ENCODE peak calls at places on chromosomes 11 and 22, in five cellular contexts. One of them, this sample, is unnamed.

GRCh38 chr11:44766112-44766971 is 39.6 kb downstream of the TSPAN18 start:
- DNase-seq in HCT116: no peak
- DNase-seq in heart left ventricle: peak; percentile 77
- DNase-seq in breast epithelium: no peak
- DNase-seq in testis: peak; percentile 41
- DNase-seq in this sample: peak; percentile 12

GRCh38 chr11:538431-539051 is 1.2 kb downstream of the LRRC56 start:
- DNase-seq in HCT116: no peak
- DNase-seq in heart left ventricle: peak; percentile 6
- DNase-seq in breast epithelium: no peak
- DNase-seq in testis: no peak
- DNase-seq in this sample: no peak

GRCh38 chr11:13333456-13333957 is 55.9 kb downstream of the BMAL1 start:
- DNase-seq in HCT116: peak; percentile 77
- DNase-seq in heart left ventricle: no peak
- DNase-seq in breast epithelium: no peak
- DNase-seq in testis: no peak
- DNase-seq in this sample: peak; percentile 45

GRCh38 chr11:1204381-1205101 is 18.3 kb upstream of the MUC5B start:
- DNase-seq in HCT116: no peak
- DNase-seq in heart left ventricle: peak; percentile 5
- DNase-seq in breast epithelium: no peak
- DNase-seq in testis: no peak
- DNase-seq in this sample: no peak

GRCh38 chr22:47023871-47024270 is 261.4 kb downstream of the TBC1D22A start:
- DNase-seq in HCT116: no peak
- DNase-seq in heart left ventricle: no peak
- DNase-seq in breast epithelium: no peak
- DNase-seq in testis: no peak
- DNase-seq in this sample: no peak

GRCh38 chr11:117396970-117397369 is 69.3 kb downstream of the CEP164 start:
- DNase-seq in HCT116: no peak
- DNase-seq in heart left ventricle: no peak
- DNase-seq in breast epithelium: no peak
- DNase-seq in testis: no peak
- DNase-seq in this sample: no peak

GRCh38 chr22:39388261-39389011 is 11.1 kb upstream of the TAB1 start:
- DNase-seq in HCT116: peak; percentile 56
- DNase-seq in heart left ventricle: peak; percentile 83
- DNase-seq in breast epithelium: peak; percentile 75
- DNase-seq in testis: peak; percentile 91
- DNase-seq in this sample: peak; percentile 87

GRCh38 chr11:8566613-8567210 is 27.3 kb downstream of the STK33 start:
- DNase-seq in HCT116: peak; percentile 23
- DNase-seq in heart left ventricle: no peak
- DNase-seq in breast epithelium: no peak
- DNase-seq in testis: no peak
- DNase-seq in this sample: no peak

GRCh38 chr22:39092111-39092867 is 4.8 kb upstream of the APOBEC3H start:
- DNase-seq in HCT116: no peak
- DNase-seq in heart left ventricle: no peak
- DNase-seq in breast epithelium: no peak
- DNase-seq in testis: no peak
- DNase-seq in this sample: no peak

GRCh38 chr11:12110714-12111481 is 508 bp downstream of the MICAL2 start:
- DNase-seq in HCT116: no peak
- DNase-seq in heart left ventricle: peak; percentile 41
- DNase-seq in breast epithelium: no peak
- DNase-seq in testis: peak; percentile 46
- DNase-seq in this sample: peak; percentile 49

GRCh38 chr11:64802370-64803162 is 448 bp downstream of the MAP4K2 start:
- DNase-seq in HCT116: no peak
- DNase-seq in heart left ventricle: no peak
- DNase-seq in breast epithelium: no peak
- DNase-seq in testis: peak; percentile 33
- DNase-seq in this sample: no peak

GRCh38 chr11:103633037-103633788 is 403.2 kb upstream of the DDI1 start:
- DNase-seq in HCT116: no peak
- DNase-seq in heart left ventricle: no peak
- DNase-seq in breast epithelium: no peak
- DNase-seq in testis: no peak
- DNase-seq in this sample: no peak

GRCh38 chr11:20088368-20089260 is 71.7 kb downstream of the DBX1 start:
- DNase-seq in HCT116: no peak
- DNase-seq in heart left ventricle: no peak
- DNase-seq in breast epithelium: no peak
- DNase-seq in testis: no peak
- DNase-seq in this sample: no peak

GRCh38 chr11:13238879-13239514 is 38.6 kb upstream of the BMAL1 start:
- DNase-seq in HCT116: peak; percentile 57
- DNase-seq in heart left ventricle: peak; percentile 34
- DNase-seq in breast epithelium: no peak
- DNase-seq in testis: peak; percentile 76
- DNase-seq in this sample: peak; percentile 41

GRCh38 chr11:75513250-75513649 is 12.5 kb downstream of the GDPD5 start:
- DNase-seq in HCT116: no peak
- DNase-seq in heart left ventricle: no peak
- DNase-seq in breast epithelium: no peak
- DNase-seq in testis: no peak
- DNase-seq in this sample: no peak

GRCh38 chr22:46578824-46579561 is 41.2 kb upstream of the GRAMD4 start:
- DNase-seq in HCT116: no peak
- DNase-seq in heart left ventricle: peak; percentile 77
- DNase-seq in breast epithelium: no peak
- DNase-seq in testis: no peak
- DNase-seq in this sample: peak; percentile 93

GRCh38 chr11:27255447-27255828 is 107.6 kb downstream of the CCDC34 start:
- DNase-seq in HCT116: no peak
- DNase-seq in heart left ventricle: no peak
- DNase-seq in breast epithelium: no peak
- DNase-seq in testis: no peak
- DNase-seq in this sample: no peak

GRCh38 chr22:30979932-30980331 is 10.9 kb downstream of the TUG1 start:
- DNase-seq in HCT116: no peak
- DNase-seq in heart left ventricle: no peak
- DNase-seq in breast epithelium: no peak
- DNase-seq in testis: no peak
- DNase-seq in this sample: no peak

GRCh38 chr11:129418039-129418438 is 42.4 kb downstream of the BARX2 start:
- DNase-seq in HCT116: no peak
- DNase-seq in heart left ventricle: no peak
- DNase-seq in breast epithelium: no peak
- DNase-seq in testis: no peak
- DNase-seq in this sample: no peak

GRCh38 chr22:32327066-32327465 is 30.6 kb upstream of the RFPL3 start:
- DNase-seq in HCT116: no peak
- DNase-seq in heart left ventricle: no peak
- DNase-seq in breast epithelium: peak; percentile 45
- DNase-seq in testis: peak; percentile 10
- DNase-seq in this sample: no peak

GRCh38 chr11:34866375-34866774 is 49.8 kb downstream of the APIP start:
- DNase-seq in HCT116: no peak
- DNase-seq in heart left ventricle: no peak
- DNase-seq in breast epithelium: no peak
- DNase-seq in testis: no peak
- DNase-seq in this sample: no peak

GRCh38 chr11:34865261-34865660 is 50.9 kb downstream of the APIP start:
- DNase-seq in HCT116: no peak
- DNase-seq in heart left ventricle: no peak
- DNase-seq in breast epithelium: no peak
- DNase-seq in testis: no peak
- DNase-seq in this sample: no peak

GRCh38 chr11:34870548-34871209 is 45.5 kb downstream of the APIP start:
- DNase-seq in HCT116: no peak
- DNase-seq in heart left ventricle: no peak
- DNase-seq in breast epithelium: no peak
- DNase-seq in testis: no peak
- DNase-seq in this sample: no peak

GRCh38 chr11:34874202-34874601 is 42.0 kb downstream of the APIP start:
- DNase-seq in HCT116: no peak
- DNase-seq in heart left ventricle: no peak
- DNase-seq in breast epithelium: no peak
- DNase-seq in testis: no peak
- DNase-seq in this sample: no peak

DNA sequence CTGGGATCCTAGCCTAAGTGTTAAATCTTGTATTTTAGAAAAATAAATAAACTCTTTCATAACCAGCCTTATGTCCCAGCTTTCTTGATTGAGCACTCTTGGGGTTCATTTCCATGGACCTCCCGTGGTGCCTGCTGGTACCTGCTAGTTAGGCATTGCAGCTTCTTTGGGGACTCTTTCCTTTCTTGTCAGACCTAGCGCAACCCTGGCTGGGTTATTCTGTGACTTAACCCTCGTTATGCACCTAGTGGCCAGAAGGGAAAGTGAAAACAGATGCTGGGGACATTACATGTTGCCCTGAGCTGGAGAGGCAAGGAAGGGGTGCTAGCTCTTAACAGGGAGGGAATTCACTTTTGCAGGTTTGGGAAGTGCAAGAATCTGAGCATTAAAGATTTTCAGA is 46.8 kb downstream of the APIP start:
- DNase-seq in HCT116: no peak
- DNase-seq in heart left ventricle: no peak
- DNase-seq in breast epithelium: no peak
- DNase-seq in testis: no peak
- DNase-seq in this sample: no peak
- TF ChIP-seq CTCF in HCT116: peak; percentile 56
- TF ChIP-seq CTCF in heart left ventricle: no peak
- TF ChIP-seq CTCF in breast epithelium: no peak
- TF ChIP-seq CTCF in testis: no peak
- TF ChIP-seq CTCF in this sample: no peak

GRCh38 chr11:118532091-118532490 is 1.1 kb downstream of the TMEM25 start:
- DNase-seq in HCT116: no peak
- DNase-seq in heart left ventricle: no peak
- DNase-seq in breast epithelium: no peak
- DNase-seq in testis: no peak
- DNase-seq in this sample: no peak
- H3K4me3 ChIP-seq in HCT116: peak overlapping the region; percentile 89
- H3K4me3 ChIP-seq in heart left ventricle: no peak overlapping the region
- H3K4me3 ChIP-seq in breast epithelium: peak overlapping the region; percentile 96
- H3K4me3 ChIP-seq in testis: no peak overlapping the region
- H3K4me3 ChIP-seq in this sample: no peak overlapping the region

DNA sequence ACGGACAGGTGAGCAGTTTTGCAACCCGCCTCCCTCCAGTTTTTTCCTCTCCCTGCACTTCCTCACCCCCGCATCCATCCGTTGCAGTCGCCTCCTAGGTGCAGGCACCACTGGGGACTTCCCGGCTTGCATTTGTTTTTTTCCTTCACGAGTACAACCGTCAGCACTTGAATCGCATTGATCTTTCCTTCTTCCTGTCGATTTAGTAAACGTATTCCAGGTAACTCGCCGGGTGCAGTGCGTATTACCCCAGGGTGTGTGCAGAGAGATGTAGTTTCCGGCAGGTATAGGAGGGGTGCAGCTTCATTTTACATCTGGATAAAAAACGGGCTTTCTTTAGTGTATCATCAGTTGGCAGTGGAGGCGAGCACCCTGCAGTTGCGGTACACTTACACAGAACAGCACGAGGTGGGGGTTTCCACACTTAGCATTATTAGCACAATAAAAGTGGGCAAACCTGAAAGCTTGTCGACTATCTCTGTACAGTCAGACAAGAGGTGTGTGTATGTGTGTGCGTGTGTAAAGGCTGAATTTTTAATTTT is at the start of gene SORL1-AS1:
- DNase-seq in HCT116: no peak
- DNase-seq in heart left ventricle: no peak
- DNase-seq in breast epithelium: no peak
- DNase-seq in testis: peak; percentile 37
- DNase-seq in this sample: peak; percentile 50
- TF ChIP-seq POLR2A in HCT116: no peak
- TF ChIP-seq POLR2A in heart left ventricle: no peak
- TF ChIP-seq POLR2A in breast epithelium: no peak
- TF ChIP-seq POLR2A in testis: no peak
- TF ChIP-seq POLR2A in this sample: no peak

DNA sequence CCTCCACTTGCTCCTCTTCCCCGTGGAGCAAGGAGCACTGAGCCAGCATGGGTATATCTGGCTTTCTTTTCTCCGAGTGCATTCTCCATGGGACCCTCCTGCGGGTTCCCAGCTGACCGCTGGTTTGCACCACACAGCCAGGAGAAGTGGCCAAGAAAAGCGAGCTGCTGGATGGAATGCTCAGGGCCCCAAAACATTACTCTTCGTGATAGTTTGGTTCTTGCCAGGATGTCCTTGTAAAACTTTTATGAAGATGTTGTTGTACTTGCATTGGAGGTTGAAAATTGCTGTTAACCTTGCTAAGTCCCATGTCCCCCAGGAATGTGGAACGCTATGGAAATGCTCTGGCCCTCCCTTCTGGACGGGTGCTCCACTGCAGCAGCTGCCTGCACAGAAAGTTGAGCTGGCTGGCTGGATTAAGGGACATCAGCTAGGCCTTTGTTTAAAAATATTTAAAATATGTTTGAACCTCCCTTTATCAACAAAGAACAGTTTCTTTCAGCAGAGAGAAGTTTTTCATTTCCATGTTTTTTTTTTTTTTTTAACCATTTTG is 68.7 kb downstream of the ZNRF3 start:
- DNase-seq in HCT116: no peak
- DNase-seq in heart left ventricle: peak; percentile 10
- DNase-seq in breast epithelium: no peak
- DNase-seq in testis: peak; percentile 77
- DNase-seq in this sample: peak; percentile 46
- TF ChIP-seq CTCF in HCT116: no peak
- TF ChIP-seq CTCF in heart left ventricle: peak; percentile 29
- TF ChIP-seq CTCF in breast epithelium: no peak
- TF ChIP-seq CTCF in testis: peak; percentile 14
- TF ChIP-seq CTCF in this sample: no peak

GRCh38 chr22:37985751-37986281 is 1.5 kb upstream of the SOX10 start:
- DNase-seq in HCT116: no peak
- DNase-seq in heart left ventricle: no peak
- DNase-seq in breast epithelium: no peak
- DNase-seq in testis: peak; percentile 58
- DNase-seq in this sample: no peak
- H3K4me3 ChIP-seq in HCT116: no peak overlapping the region
- H3K4me3 ChIP-seq in heart left ventricle: no peak overlapping the region
- H3K4me3 ChIP-seq in breast epithelium: peak overlapping the region; percentile 49
- H3K4me3 ChIP-seq in testis: no peak overlapping the region
- H3K4me3 ChIP-seq in this sample: no peak overlapping the region

This sample was measured in thyroid gland.